ENCODE peak calls at places on chromosomes 2 and 18, in ten cellular contexts. Y, F, P, Q, E, B, X, V, R and M are unnamed samples.

GRCh38 chr18:68098655-68099054 is 582.1 kb upstream of the DSEL start:
- DNase-seq in B (no peak), Y (no peak), R (no peak), Q (no peak), V (no peak), E (no peak), F (no peak), P (no peak), X (no peak), M (no peak)

GRCh38 chr18:80166725-80167124 is 57.7 kb downstream of the ADNP2 start:
- DNase-seq in B (no peak), Y (no peak), R (no peak), X (no peak), P (no peak), F (no peak), Q (peak), V (no peak), E (no peak), M (no peak)

GRCh38 chr18:8839285-8839684 is 133.9 kb downstream of the MTCL1 start:
- DNase-seq in R (no peak), Y (no peak), P (no peak), Q (no peak), V (no peak), B (no peak), X (no peak), F (peak), E (no peak), M (no peak)

GRCh38 chr18:22169011-22169888 is at the start of gene GATA6:
- DNase-seq in R (peak), Q (peak), P (peak), X (peak), Y (peak), F (peak), E (peak), B (no peak), V (peak), M (peak)

GRCh38 chr18:48996901-48997463 is 46.2 kb upstream of the SMAD7 start:
- DNase-seq in F (peak), E (no peak), Y (no peak), Q (no peak), R (no peak), P (peak), B (peak), V (no peak), X (peak), M (no peak)

GRCh38 chr2:229141626-229142025 is 129.5 kb downstream of the PID1 start:
- DNase-seq in B (no peak), R (no peak), V (no peak), Q (no peak), F (peak), Y (no peak), P (peak), E (no peak), X (peak), M (no peak)

GRCh38 chr18:13179566-13180113 is 38.9 kb upstream of the LDLRAD4 start:
- DNase-seq in Y (no peak), R (no peak), X (no peak), E (peak), Q (no peak), P (no peak), F (no peak), V (no peak), B (no peak), M (no peak)

GRCh38 chr2:32701806-32702205 is 74.0 kb downstream of the TTC27 start:
- DNase-seq in Y (no peak), E (no peak), V (no peak), Q (no peak), X (no peak), F (no peak), B (no peak), R (no peak), P (no peak), M (no peak)

GRCh38 chr2:176428943-176429469 is 159.8 kb downstream of the MTX2 start:
- DNase-seq in F (no peak), B (no peak), Q (no peak), R (no peak), P (no peak), V (no peak), Y (no peak), E (no peak), X (peak), M (no peak)

GRCh38 chr18:59839931-59840685 is 59.7 kb upstream of the PMAIP1 start:
- DNase-seq in F (no peak), E (no peak), X (no peak), R (no peak), Q (no peak), Y (no peak), B (no peak), V (no peak), P (no peak), M (no peak)

GRCh38 chr2:67130526-67131309 is 266.4 kb upstream of the ETAA1 start:
- DNase-seq in E (no peak), P (peak), X (no peak), F (no peak), Y (no peak), V (no peak), R (no peak), B (no peak), Q (no peak), M (no peak)

GRCh38 chr2:152453129-152453642 is 118.2 kb downstream of the FMNL2 start:
- DNase-seq in F (no peak), Y (no peak), Q (no peak), R (peak), V (no peak), P (no peak), B (no peak), X (no peak), E (no peak), M (no peak)

GRCh38 chr2:170396799-170397459 is 219.0 kb downstream of the MYO3B start:
- DNase-seq in X (no peak), Q (no peak), F (peak), R (no peak), E (no peak), P (peak), V (no peak), B (no peak), Y (no peak), M (peak)

GRCh38 chr2:239532859-239533258 is 132.0 kb upstream of the HDAC4 start:
- DNase-seq in X (no peak), F (no peak), B (no peak), E (no peak), Y (no peak), P (no peak), R (no peak), Q (no peak), V (no peak), M (no peak)

GRCh38 chr18:75189696-75190095 is 19.2 kb downstream of the PTGR3 start:
- DNase-seq in V (peak), X (no peak), Y (no peak), Q (no peak), E (no peak), F (no peak), R (no peak), P (no peak), B (no peak), M (no peak)

GRCh38 chr18:12009581-12010140 is 28.4 kb downstream of the IMPA2 start:
- DNase-seq in Y (no peak), Q (no peak), B (no peak), R (no peak), F (no peak), V (no peak), E (no peak), P (no peak), X (no peak), M (no peak)

GRCh38 chr2:215430528-215431187 is 5.2 kb downstream of the FN1 start:
- DNase-seq in R (no peak), F (peak), E (no peak), X (no peak), P (no peak), B (no peak), V (no peak), Q (no peak), Y (no peak), M (no peak)

GRCh38 chr2:172613035-172613434 is 57.1 kb downstream of the PDK1 start:
- DNase-seq in X (no peak), F (peak), V (no peak), Q (no peak), B (no peak), P (no peak), R (no peak), Y (no peak), E (no peak), M (no peak)

GRCh38 chr2:129769402-129769991 is 210.0 kb upstream of the RAB6C start:
- DNase-seq in P (no peak), F (no peak), Q (no peak), B (no peak), E (no peak), R (no peak), X (no peak), Y (no peak), V (peak), M (no peak)

GRCh38 chr2:86038291-86039081 is 67.2 kb downstream of the POLR1A start:
- DNase-seq in Q (no peak), Y (peak), B (no peak), E (peak), F (peak), P (no peak), X (no peak), R (no peak), V (no peak), M (no peak)

GRCh38 chr18:48459016-48459415 is 49.8 kb upstream of the ZBTB7C start:
- DNase-seq in B (no peak), R (no peak), V (peak), P (no peak), Y (no peak), Q (no peak), X (peak), E (no peak), F (no peak), M (no peak)

GRCh38 chr2:100235581-100235980 is 86.7 kb downstream of the LONRF2 start:
- DNase-seq in P (no peak), Y (no peak), Q (peak), X (no peak), R (no peak), E (no peak), F (no peak), B (no peak), V (no peak), M (no peak)

GRCh38 chr2:27303093-27304025 is 4.9 kb downstream of the UCN start:
- DNase-seq in R (no peak), P (peak), V (peak), F (peak), B (no peak), E (peak), X (peak), Y (peak), Q (no peak), M (peak)

GRCh38 chr18:55886886-55887285 is 298.9 kb upstream of the TCF4 start:
- DNase-seq in X (no peak), Y (no peak), Q (no peak), B (no peak), R (no peak), V (no peak), P (no peak), F (no peak), E (no peak), M (no peak)

GRCh38 chr18:79477711-79478483 is 82.2 kb downstream of the NFATC1 start:
- DNase-seq in Y (no peak), Q (no peak), B (no peak), V (no peak), P (no peak), E (no peak), X (no peak), R (peak), F (no peak), M (no peak)

GRCh38 chr2:136214284-136214683 is 96.3 kb upstream of the CXCR4 start:
- DNase-seq in Y (no peak), R (no peak), P (no peak), F (no peak), Q (no peak), E (no peak), V (no peak), X (no peak), B (no peak), M (no peak)

GRCh38 chr18:44715841-44716240 is 35.2 kb downstream of the SETBP1 start:
- DNase-seq in X (no peak), F (peak), B (no peak), P (no peak), V (no peak), E (no peak), Y (no peak), Q (no peak), R (no peak), M (peak)

GRCh38 chr2:1014802-1015201 is 64.2 kb downstream of the SNTG2 start:
- DNase-seq in Q (no peak), B (no peak), F (no peak), E (no peak), R (no peak), P (no peak), V (no peak), X (no peak), Y (no peak), M (no peak)

GRCh38 chr2:165069131-165069530 is 113.8 kb upstream of the SLC38A11 start:
- DNase-seq in E (no peak), F (no peak), R (no peak), B (no peak), V (no peak), P (no peak), Q (no peak), X (no peak), Y (no peak), M (no peak)

GRCh38 chr2:20557226-20557625 is 93.7 kb downstream of the HS1BP3 start:
- DNase-seq in P (no peak), R (no peak), E (no peak), Y (no peak), Q (no peak), X (no peak), F (no peak), B (no peak), V (no peak), M (no peak)

GRCh38 chr2:229193281-229193680 is 77.8 kb downstream of the PID1 start:
- DNase-seq in R (no peak), Y (no peak), V (no peak), X (peak), P (no peak), F (no peak), E (no peak), Q (no peak), B (no peak), M (no peak)

GRCh38 chr2:39947294-39948015 is 168.4 kb upstream of the THUMPD2 start:
- DNase-seq in Q (no peak), R (no peak), B (no peak), Y (no peak), E (peak), X (no peak), P (no peak), F (no peak), V (no peak), M (no peak)

GRCh38 chr2:47058061-47058931 is 96.8 kb downstream of the STPG4 start:
- DNase-seq in R (no peak), Q (no peak), F (peak), V (peak), B (no peak), X (no peak), E (no peak), P (no peak), Y (peak), M (no peak)

GRCh38 chr2:202015471-202015870 is 18.2 kb upstream of the FZD7 start:
- DNase-seq in V (no peak), F (no peak), R (no peak), E (no peak), Y (no peak), Q (no peak), P (no peak), X (no peak), B (no peak), M (no peak)